ENCODE peak calls at places on chromosomes 13 and 19, in seven cellular contexts. W is uterus, G is breast epithelium, N is suprapubic skin, I is A549, S is transverse colon, Y is spleen. O is an unnamed sample. For H3K4me1, the result is how much of the 10 kb centered on the place peaks cover.

GRCh38 chr19:2246801-2247361 is 2.2 kb upstream of the AMH start:
- DNase-seq in I (peak), G (no peak), Y (no peak), N (no peak), W (peak), S (no peak), O (peak)

GRCh38 chr13:99344610-99345208 is 37.5 kb upstream of the GPR183 start:
- DNase-seq in W (no peak), G (no peak), N (no peak), Y (no peak), S (no peak), I (no peak), O (no peak)

GRCh38 chr13:99693351-99693750 is 192.1 kb downstream of the TM9SF2 start:
- DNase-seq in I (no peak), G (no peak), Y (no peak), W (no peak), N (no peak), S (no peak), O (no peak)

GRCh38 chr13:99468971-99469545 is 32.2 kb upstream of the TM9SF2 start:
- DNase-seq in Y (no peak), G (no peak), I (no peak), N (no peak), W (no peak), S (no peak), O (no peak)

GRCh38 chr19:855142-855541 is 3.0 kb downstream of the ELANE start:
- DNase-seq in I (no peak), S (no peak), G (no peak), W (no peak), N (no peak), Y (no peak), O (no peak)

GRCh38 chr13:64591981-64592380 is 2638.2 kb downstream of the PCDH9 start:
- DNase-seq in N (no peak), G (no peak), S (no peak), I (no peak), Y (no peak), W (no peak), O (no peak)

GRCh38 chr13:26307701-26308100 is 53.8 kb downstream of the CDK8 start:
- DNase-seq in G (no peak), Y (no peak), I (no peak), S (no peak), N (no peak), W (no peak), O (no peak)

GRCh38 chr19:52936151-52936957 is 13.1 kb upstream of the ZNF888 start:
- DNase-seq in S (peak), N (no peak), I (no peak), G (no peak), Y (no peak), W (no peak), O (no peak)

GRCh38 chr13:100139822-100140221 is 50.9 kb downstream of the PCCA start:
- DNase-seq in N (no peak), S (no peak), Y (no peak), W (no peak), I (no peak), G (no peak), O (no peak)

GRCh38 chr19:39532233-39533002 is at the start of gene EID2B:
- DNase-seq in S (peak), N (peak), G (peak), Y (peak), W (peak), I (peak), O (peak)
- TF ChIP-seq POLR2A in S (peak), N (no peak), G (no peak), Y (no peak), W (peak), I (peak), O (peak)

DNA sequence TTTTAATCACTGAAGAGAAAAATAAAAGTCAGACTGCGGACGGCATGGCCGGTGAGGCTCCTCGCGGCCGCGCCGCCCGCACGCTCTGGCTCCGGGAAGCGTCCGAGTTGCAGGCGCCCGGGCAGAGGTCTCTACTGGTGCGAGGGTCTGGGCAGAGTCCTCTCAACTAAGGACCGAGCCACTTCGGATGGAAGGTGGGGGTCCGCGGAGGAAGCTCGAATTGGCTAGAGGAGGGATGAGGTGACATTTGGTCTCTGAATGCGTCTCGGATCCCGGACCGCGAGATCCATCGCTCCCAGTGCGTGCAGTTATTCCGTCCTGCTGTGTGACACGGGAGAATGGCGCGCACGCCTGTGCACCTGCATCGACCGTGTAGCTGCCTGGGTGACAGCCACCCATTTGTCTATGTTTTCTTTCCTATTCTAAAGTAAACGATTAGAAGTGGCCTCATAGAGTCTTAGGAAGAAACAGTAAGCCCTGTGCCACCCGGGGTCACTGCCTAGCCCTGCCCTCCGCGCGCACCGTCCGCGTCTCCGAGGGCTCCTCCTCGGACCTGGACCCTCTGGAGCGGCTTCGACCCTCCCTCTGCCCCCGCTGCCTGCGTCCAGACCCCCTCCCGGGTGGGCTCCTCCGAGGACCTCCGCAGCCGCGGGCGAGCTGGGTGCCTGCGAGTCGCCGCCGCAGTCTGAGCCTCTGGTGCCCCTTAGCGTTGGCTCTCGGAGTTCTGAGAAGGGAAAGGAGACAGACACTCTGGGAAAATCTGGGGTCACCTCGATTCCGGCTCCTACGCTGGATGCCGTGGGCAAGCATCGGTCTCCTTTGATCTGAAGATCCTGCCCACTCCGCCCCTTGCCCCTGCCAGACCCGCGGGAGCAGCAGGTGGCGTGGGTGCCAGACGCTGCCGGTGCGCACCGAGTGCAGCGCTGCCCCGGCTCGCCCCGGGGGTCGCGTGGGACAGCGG is 347.4 kb downstream of the LIG4 start:
- DNase-seq in G (no peak), I (peak), Y (no peak), W (no peak), N (no peak), S (no peak), O (no peak)
- H3K4me1 ChIP-seq in G (under half), I (under half), Y (under half), W (under half), N (under half), S (under half), O (under half)

DNA sequence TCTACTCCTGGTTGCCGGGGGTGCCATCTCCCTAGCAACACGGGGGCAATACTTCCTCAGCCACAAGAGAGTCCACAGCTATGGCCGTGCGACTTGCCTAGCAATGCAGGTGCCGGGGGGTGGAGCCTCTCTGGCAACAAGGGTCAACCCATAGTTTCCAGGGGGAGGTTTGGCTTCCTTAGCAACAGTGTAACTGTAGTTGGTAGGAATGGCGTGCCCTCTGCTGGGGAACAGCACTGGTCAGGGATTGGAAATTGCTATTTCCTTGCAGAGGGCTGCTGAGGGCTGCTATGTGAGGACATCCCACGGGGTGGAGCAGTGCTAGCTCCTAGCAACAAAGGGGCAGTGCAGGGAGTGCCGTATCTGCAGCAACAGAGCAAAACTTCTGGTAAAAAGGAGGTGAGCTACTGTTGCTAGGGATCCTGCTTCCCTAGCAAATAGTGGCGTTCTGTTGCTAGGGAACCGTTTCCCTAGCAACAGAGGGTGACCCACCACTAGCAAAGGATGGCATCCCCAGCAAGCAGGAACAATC is 7.0 kb upstream of the TMC4 start:
- DNase-seq in Y (peak), W (no peak), S (peak), I (peak), N (no peak), G (no peak), O (no peak)
- TF ChIP-seq CTCF in Y (no peak), W (no peak), S (peak), I (peak), N (no peak), G (no peak), O (no peak)

GRCh38 chr19:4399871-4400768 is at the start of gene SH3GL1:
- DNase-seq in N (peak), W (peak), G (peak), S (peak), I (peak), Y (peak), O (peak)

GRCh38 chr19:4403005-4403761 is 743 bp downstream of the CHAF1A start:
- DNase-seq in N (no peak), G (no peak), Y (no peak), W (no peak), I (peak), S (no peak), O (no peak)

GRCh38 chr19:4401482-4402170 is 814 bp upstream of the CHAF1A start:
- DNase-seq in W (no peak), G (no peak), S (no peak), N (no peak), I (no peak), Y (no peak), O (no peak)

GRCh38 chr19:4405977-4406376 is 3.5 kb downstream of the CHAF1A start:
- DNase-seq in W (no peak), Y (no peak), I (no peak), N (no peak), S (no peak), G (no peak), O (no peak)

GRCh38 chr19:4402171-4403004 is at the start of gene CHAF1A:
- DNase-seq in I (peak), Y (peak), W (peak), N (peak), S (peak), G (peak), O (peak)
- TF ChIP-seq POLR2A in I (no peak), Y (no peak), W (peak), N (no peak), S (peak), G (no peak), O (peak)

DNA sequence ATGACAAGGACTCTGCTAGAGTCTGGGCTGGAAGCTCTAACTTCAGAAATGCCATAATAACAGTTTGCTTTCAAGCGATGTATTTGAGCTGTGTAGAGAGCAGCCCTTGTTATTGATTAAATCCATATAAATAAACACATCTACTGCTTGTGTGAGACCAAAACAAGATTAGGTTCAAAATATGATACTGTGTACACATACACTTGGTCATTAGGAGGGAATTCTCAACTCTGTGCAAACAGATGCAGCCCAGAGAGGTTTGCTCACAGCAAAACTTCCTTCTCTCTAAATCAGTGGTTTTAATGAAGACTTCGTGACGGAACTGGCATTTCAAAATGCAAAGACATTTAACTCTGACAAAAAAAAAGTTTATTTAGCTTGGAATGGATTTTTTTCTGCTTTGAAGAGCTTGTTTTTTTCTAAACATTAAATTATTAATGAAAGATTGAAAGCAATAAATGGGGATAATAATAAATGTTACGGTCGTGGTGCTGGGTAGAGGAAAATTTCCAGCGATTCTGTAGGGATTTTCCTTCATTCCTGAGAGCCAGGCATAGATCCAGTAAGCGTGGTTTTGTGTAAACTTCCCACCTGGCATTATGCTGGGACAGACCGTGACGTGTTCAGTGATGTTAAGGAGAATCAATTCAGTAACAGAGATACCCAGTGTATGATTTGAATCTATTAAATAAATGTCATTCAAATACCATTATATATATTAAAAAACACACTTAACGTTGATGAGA is 213.6 kb downstream of the TEX29 start:
- DNase-seq in Y (no peak), W (no peak), S (no peak), G (no peak), N (no peak), I (no peak), O (no peak)
- H3K4me1 ChIP-seq in Y (under half), W (under half), S (under half), G (under half), N (under half), I (under half), O (under half)

O was measured in right lobe of liver.